ENCODE peak calls at places on chromosomes 7 and 10, in five cellular contexts. B is SK-N-SH, X is H1, O is HepG2, I is GM12892. G is an unnamed sample.

GRCh38 chr10:113122947-113123346 is 172.9 kb downstream of the TCF7L2 start:
- DNase-seq in X (no peak), O (no peak), I (no peak), B (no peak), G (no peak)

GRCh38 chr10:17816208-17816607 is 7.1 kb downstream of the MRC1 start:
- DNase-seq in I (no peak), X (no peak), O (no peak), B (no peak), G (no peak)

GRCh38 chr10:6843477-6843876 is 263.4 kb upstream of the PRKCQ start:
- DNase-seq in O (no peak), X (no peak), B (no peak), I (no peak), G (no peak)

GRCh38 chr10:70562036-70562710 is 40.4 kb downstream of the PRF1 start:
- DNase-seq in O (no peak), X (no peak), I (no peak), B (peak; percentile 89), G (no peak)

GRCh38 chr10:32950457-32951109 is 7.4 kb downstream of the ITGB1 start:
- DNase-seq in I (no peak), O (no peak), X (no peak), B (no peak), G (no peak)

GRCh38 chr7:118583651-118584050 is 359.1 kb downstream of the ANKRD7 start:
- DNase-seq in I (no peak), X (no peak), B (no peak), O (no peak), G (no peak)

GRCh38 chr7:55588379-55588699 is 16.0 kb upstream of the VOPP1 start:
- DNase-seq in B (no peak), X (no peak), O (no peak), I (no peak), G (no peak)

GRCh38 chr10:110153396-110153795 is 54.0 kb upstream of the MXI1 start:
- DNase-seq in O (no peak), X (no peak), I (no peak), B (no peak), G (no peak)

GRCh38 chr7:158044156-158044823 is 543.3 kb downstream of the PTPRN2 start:
- DNase-seq in I (no peak), X (no peak), O (no peak), B (no peak), G (no peak)

GRCh38 chr10:132987671-132988571 is 45.6 kb upstream of the CFAP46 start:
- DNase-seq in O (no peak), X (no peak), B (peak; percentile 90), I (no peak), G (no peak)

GRCh38 chr7:138243430-138243829 is 167.2 kb downstream of the AKR1D1 start:
- DNase-seq in B (no peak), X (peak; percentile 91), I (no peak), O (peak; percentile 50), G (no peak)

GRCh38 chr10:29811751-29812427 is 177.1 kb upstream of the SVIL start:
- DNase-seq in X (no peak), B (peak; percentile 25), I (no peak), O (no peak), G (no peak)

GRCh38 chr10:31340343-31340742 is 21.3 kb downstream of the ZEB1 start:
- DNase-seq in O (peak; percentile 30), X (no peak), I (no peak), B (no peak), G (no peak)

GRCh38 chr7:30102281-30102680 is 32.5 kb upstream of the MTURN start:
- DNase-seq in O (no peak), I (no peak), X (no peak), B (no peak), G (no peak)

GRCh38 chr7:23277359-23277989 is 21.7 kb upstream of the MALSU1 start:
- DNase-seq in I (peak; percentile 31), X (peak; percentile 15), O (peak; percentile 76), B (peak; percentile 75), G (no peak)

GRCh38 chr10:18566177-18566576 is 85.2 kb downstream of the NSUN6 start:
- DNase-seq in O (no peak), I (no peak), X (no peak), B (no peak), G (no peak)

GRCh38 chr7:70660154-70660818 is 471.7 kb upstream of the GALNT17 start:
- DNase-seq in I (no peak), O (no peak), B (no peak), X (no peak), G (no peak)

GRCh38 chr7:116525913-116526857 is 1.3 kb downstream of the CAV1 start:
- DNase-seq in O (no peak), I (peak; percentile 89), X (no peak), B (peak; percentile 90), G (peak; percentile 88)

GRCh38 chr7:157544226-157544625 is 207.4 kb downstream of the DNAJB6 start:
- DNase-seq in B (no peak), I (no peak), X (no peak), O (no peak), G (no peak)

DNA sequence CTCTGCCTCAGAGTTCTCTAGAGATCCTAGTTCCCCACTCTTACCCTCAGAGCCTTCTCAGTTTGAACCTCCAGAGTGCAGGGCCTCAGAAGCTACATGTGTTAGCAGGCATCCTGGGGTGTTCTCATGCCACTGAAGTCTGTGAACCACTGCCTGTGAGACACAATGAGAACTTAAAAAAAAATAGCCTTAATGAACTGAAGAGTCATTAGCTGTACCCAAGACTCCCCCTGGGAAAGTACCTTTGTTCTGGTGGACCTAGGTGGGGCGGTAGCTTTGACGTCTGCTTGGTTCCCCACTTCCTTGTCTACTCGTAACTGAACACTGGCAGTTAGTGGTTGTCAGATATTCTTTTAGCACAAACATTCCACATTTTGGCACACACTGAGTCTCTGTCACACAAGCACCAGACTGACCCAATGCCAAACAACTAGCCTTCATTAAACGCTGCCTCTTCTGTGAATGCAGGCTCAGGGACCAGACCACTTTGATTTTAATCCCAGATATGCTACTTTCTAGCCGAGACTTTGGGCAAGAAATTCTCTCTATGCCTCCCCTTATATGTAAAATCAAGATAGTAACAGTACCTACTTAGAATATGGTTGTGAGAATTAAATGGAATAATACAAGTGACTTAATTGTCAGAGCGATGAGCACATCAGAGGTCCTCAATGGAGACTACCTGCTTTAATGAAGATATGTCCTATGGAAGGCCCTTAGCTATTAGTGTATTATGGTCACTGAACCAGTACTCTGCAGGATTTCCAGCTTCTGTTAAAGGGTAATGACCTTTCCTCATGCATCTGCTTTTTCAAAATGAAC is 75.3 kb upstream of the CC2D2B start:
- DNase-seq in O (no peak), X (no peak), I (no peak), B (no peak), G (peak; percentile 20)
- TF ChIP-seq POLR2AphosphoS5 in O (no peak), X (no peak), I (peak; percentile 14), B (no peak), G (peak; percentile 77)

GRCh38 chr7:131358636-131359035 is 31.0 kb downstream of the MKLN1 start:
- DNase-seq in O (no peak), X (no peak), B (no peak), I (no peak), G (no peak)

GRCh38 chr7:131357282-131357880 is 29.7 kb downstream of the MKLN1 start:
- DNase-seq in B (no peak), O (no peak), X (no peak), I (no peak), G (no peak)

GRCh38 chr7:131355917-131356777 is 28.5 kb downstream of the MKLN1 start:
- DNase-seq in O (no peak), B (no peak), X (no peak), I (no peak), G (no peak)

GRCh38 chr7:131352032-131352431 is 24.4 kb downstream of the MKLN1 start:
- DNase-seq in X (no peak), B (no peak), I (no peak), O (no peak), G (no peak)

GRCh38 chr7:131354390-131354789 is 26.7 kb downstream of the MKLN1 start:
- DNase-seq in X (no peak), I (no peak), B (no peak), O (no peak), G (no peak)
- TF ChIP-seq TAF1 in X (no peak), I (no peak), B (no peak), O (no peak), G (no peak)

GRCh38 chr10:74179124-74179710 is 28.2 kb downstream of the ADK start:
- DNase-seq in O (no peak), X (no peak), I (no peak), B (no peak), G (no peak)

GRCh38 chr10:74175510-74176379 is 24.7 kb downstream of the ADK start:
- DNase-seq in B (no peak), X (no peak), I (no peak), O (no peak), G (no peak)

GRCh38 chr10:74177140-74177677 is 26.2 kb downstream of the ADK start:
- DNase-seq in I (no peak), O (peak; percentile 81), X (no peak), B (no peak), G (peak; percentile 21)

GRCh38 chr10:74176380-74177139 is 25.5 kb downstream of the ADK start:
- DNase-seq in X (peak; percentile 89), B (peak; percentile 96), I (peak; percentile 83), O (peak; percentile 92), G (peak; percentile 69)

DNA sequence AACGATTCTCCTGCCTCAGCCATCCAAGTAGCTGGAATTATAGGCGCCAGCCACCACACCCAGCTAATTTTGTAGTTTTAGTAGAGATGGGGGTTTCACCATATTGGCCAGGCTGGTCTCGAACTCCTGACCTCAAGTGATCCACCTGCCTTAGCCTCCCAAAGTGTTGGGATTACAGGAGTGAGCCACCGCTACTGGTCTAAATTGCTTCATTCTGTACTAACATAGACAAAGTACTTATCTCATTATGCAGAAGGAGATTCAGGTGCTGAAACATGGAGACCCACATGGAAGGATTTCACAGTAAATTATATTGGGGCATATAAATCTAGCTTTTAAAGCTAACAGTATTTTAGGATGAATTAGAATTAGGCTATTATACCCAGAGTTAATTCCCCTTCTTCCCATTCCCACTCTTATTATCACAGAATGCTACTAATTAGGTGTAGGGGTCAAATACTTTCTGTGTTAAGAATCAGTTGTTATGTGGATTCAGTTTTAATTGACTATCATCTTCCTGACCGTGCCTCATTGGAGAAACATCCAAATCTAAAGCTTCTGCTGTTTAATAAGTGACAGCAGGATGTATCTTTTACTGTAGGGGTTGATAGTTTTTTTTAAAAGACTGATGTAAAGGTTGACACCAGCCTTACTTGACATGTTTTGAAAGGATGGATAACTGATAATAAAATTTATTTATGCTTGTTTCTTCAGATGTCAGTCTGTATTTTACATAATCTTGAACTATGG is 27.2 kb downstream of the ADK start:
- DNase-seq in O (no peak), I (no peak), X (no peak), B (no peak), G (no peak)
- TF ChIP-seq POLR2AphosphoS5 in O (no peak), I (no peak), X (no peak), B (no peak), G (no peak)

DNA sequence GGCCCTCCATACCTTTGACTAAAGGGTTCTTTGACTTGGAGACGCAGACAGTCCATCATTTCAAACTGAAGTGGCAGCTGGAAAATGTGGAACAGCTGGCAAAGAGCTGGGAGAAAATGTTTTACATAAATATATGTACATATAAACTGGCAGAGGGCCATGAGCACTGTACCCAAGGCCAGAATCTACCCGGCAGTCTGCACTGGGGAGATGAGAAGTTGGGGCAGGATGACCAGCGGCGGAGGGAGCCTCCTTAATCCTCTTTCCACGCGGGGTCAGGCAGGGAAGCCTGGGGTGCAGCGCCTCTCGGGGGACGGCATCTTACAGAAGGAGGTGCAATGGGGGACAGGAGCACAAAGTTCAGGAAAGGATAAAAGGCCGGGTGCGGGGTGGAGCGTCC is 1.3 kb downstream of the GLI3 start:
- DNase-seq in X (no peak), B (no peak), I (no peak), O (no peak), G (no peak)
- TF ChIP-seq TAF1 in X (no peak), B (no peak), I (no peak), O (no peak), G (no peak)